ENCODE peak calls at places on chromosomes 2 and 18, in four cellular contexts. N is body of pancreas, M is endothelial cell of umbilical vein, D is GM12864. T is an unnamed sample.

GRCh38 chr2:105278654-105279053 is 37.1 kb downstream of the GPR45 start:
- DNase-seq in N (no peak), M (no peak), D (no peak), T (no peak)

GRCh38 chr2:112725545-112726457 is 5.0 kb downstream of the NT5DC4 start:
- DNase-seq in N (peak), M (no peak), D (no peak), T (peak)

GRCh38 chr2:217741381-217741955 is 261.3 kb downstream of the TNS1 start:
- DNase-seq in N (no peak), M (no peak), D (no peak), T (no peak)

GRCh38 chr18:36758001-36758400 is 70.8 kb downstream of the TPGS2 start:
- DNase-seq in N (no peak), M (no peak), D (no peak), T (no peak)

GRCh38 chr2:202158796-202159195 is 79.6 kb downstream of the SUMO1 start:
- DNase-seq in N (no peak), M (no peak), D (no peak), T (no peak)

GRCh38 chr2:189421644-189422043 is 19.6 kb upstream of the WDR75 start:
- DNase-seq in N (no peak), M (no peak), D (no peak), T (no peak)

GRCh38 chr2:159710601-159711180 is 1.6 kb upstream of the MARCHF7 start:
- DNase-seq in N (no peak), M (peak), D (no peak), T (no peak)

GRCh38 chr2:217735899-217736298 is 266.9 kb downstream of the TNS1 start:
- DNase-seq in N (no peak), M (no peak), D (no peak), T (no peak)

GRCh38 chr2:101380376-101380775 is 6.9 kb downstream of the CREG2 start:
- DNase-seq in N (no peak), M (peak), D (no peak), T (no peak)

GRCh38 chr2:21372654-21373053 is 248.9 kb downstream of the TDRD15 start:
- DNase-seq in N (no peak), M (no peak), D (no peak), T (peak)

GRCh38 chr2:16005389-16005788 is 65.0 kb downstream of the MYCN start:
- DNase-seq in N (no peak), M (no peak), D (no peak), T (no peak)

GRCh38 chr18:57898506-57899124 is 95.5 kb upstream of the ATP8B1 start:
- DNase-seq in N (no peak), M (no peak), D (no peak), T (no peak)

GRCh38 chr2:221100467-221101089 is 471.5 kb downstream of the EPHA4 start:
- DNase-seq in N (no peak), M (peak), D (no peak), T (no peak)

GRCh38 chr2:127320586-127321275 is 26.8 kb upstream of the ERCC3 start:
- DNase-seq in N (no peak), M (no peak), D (no peak), T (no peak)

GRCh38 chr18:50092250-50092780 is 102.6 kb downstream of the MYO5B start:
- DNase-seq in N (no peak), M (no peak), D (no peak), T (no peak)

GRCh38 chr2:241878007-241878970 is 8.8 kb downstream of the RTP5 start:
- DNase-seq in N (peak), M (peak), D (no peak), T (peak)

GRCh38 chr2:234931369-234931768 is 20.4 kb upstream of the SH3BP4 start:
- DNase-seq in N (no peak), M (no peak), D (no peak), T (no peak)

GRCh38 chr2:138713509-138713908 is 66.7 kb downstream of the NXPH2 start:
- DNase-seq in N (no peak), M (no peak), D (no peak), T (no peak)

GRCh38 chr2:138713069-138713496 is 67.1 kb downstream of the NXPH2 start:
- DNase-seq in N (no peak), M (no peak), D (no peak), T (no peak)

GRCh38 chr2:138712212-138712979 is 67.8 kb downstream of the NXPH2 start:
- DNase-seq in N (no peak), M (no peak), D (peak), T (peak)

GRCh38 chr2:138718405-138718804 is 61.8 kb downstream of the NXPH2 start:
- DNase-seq in N (no peak), M (no peak), D (no peak), T (no peak)

GRCh38 chr2:138716183-138716582 is 64.0 kb downstream of the NXPH2 start:
- DNase-seq in N (no peak), M (no peak), D (no peak), T (peak)
- TF ChIP-seq CTCF in N (no peak), M (no peak), D (peak), T (peak)

GRCh38 chr18:69002233-69002632 is 204.4 kb downstream of the CCDC102B start:
- DNase-seq in N (no peak), M (no peak), D (no peak), T (no peak)
- TF ChIP-seq CTCF in N (no peak), M (no peak), D (peak), T (no peak)

DNA sequence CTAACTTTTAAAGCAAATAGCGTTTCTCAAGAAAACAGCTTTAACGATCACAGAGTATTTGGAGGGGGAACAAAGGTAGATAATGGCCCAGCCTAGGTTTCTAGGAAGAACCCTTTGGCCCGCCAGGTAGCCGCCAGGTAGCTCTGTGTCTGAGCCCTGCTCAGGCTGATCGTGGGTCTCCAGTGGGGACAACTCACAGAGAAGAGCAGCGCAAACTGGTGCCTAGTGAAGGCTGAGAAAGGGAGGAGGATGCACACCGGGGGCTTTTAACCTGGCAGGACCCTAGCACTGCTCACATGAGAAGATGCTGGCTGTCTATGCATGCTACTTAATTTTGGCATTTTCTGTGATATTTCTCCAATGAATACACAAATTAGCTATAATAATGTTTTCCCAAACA is 5.8 kb downstream of the NGEF start:
- DNase-seq in N (no peak), M (no peak), D (no peak), T (no peak)
- TF ChIP-seq CTCF in N (no peak), M (no peak), D (no peak), T (no peak)

GRCh38 chr2:212520340-212520739 is 18.3 kb downstream of the ERBB4 start:
- DNase-seq in N (no peak), M (peak), D (no peak), T (no peak)
- TF ChIP-seq CTCF in N (peak), M (no peak), D (no peak), T (peak)

DNA sequence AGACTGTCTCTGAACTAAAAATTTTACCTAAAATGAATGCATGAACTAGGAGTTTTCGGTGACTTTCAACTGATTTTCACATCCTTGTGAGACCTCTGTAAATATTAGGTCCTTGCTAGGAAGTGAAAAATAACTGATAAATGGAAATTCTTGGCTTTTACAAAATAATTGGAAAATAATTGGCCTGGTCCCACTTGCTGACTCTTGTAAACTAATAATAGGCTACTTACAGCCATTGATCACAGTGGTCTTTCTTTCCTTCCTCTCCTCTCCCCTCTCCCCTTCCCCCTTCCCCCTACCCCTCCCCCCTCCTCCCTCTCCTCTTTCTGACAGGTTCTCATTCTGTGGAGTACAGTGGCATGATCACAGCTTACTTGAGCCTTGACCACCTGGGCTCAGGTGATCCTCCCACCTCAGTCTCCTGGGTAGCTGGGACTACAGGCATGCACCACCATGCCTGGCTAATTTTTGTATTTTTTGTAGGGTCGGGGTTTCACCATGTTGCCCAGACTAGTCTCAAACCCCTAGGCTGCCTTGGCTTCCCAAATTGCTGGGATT is 38.3 kb downstream of the UGP2 start:
- DNase-seq in N (no peak), M (no peak), D (no peak), T (no peak)
- TF ChIP-seq CTCF in N (no peak), M (no peak), D (no peak), T (no peak)